ENCODE peak calls at places on chromosomes 11 and 22, in eight cellular contexts. E is GM12865, T is tibial nerve, W is sigmoid colon, V is neural progenitor cell, K is HCT116, U is GM10248, R is HFF-Myc. G is an unnamed sample.

GRCh38 chr11:10909141-10909883 is 51.5 kb upstream of the ZBED5 start:
- DNase-seq in R (no peak), E (no peak), V (no peak), W (no peak), T (no peak), K (no peak), U (no peak), G (no peak)

GRCh38 chr11:120720760-120721159 is 209.2 kb downstream of the GRIK4 start:
- DNase-seq in T (no peak), U (no peak), V (no peak), W (no peak), R (no peak), K (no peak), E (no peak), G (no peak)

GRCh38 chr11:64999478-64999877 is 2.7 kb upstream of the BATF2 start:
- DNase-seq in V (no peak), E (no peak), W (no peak), K (no peak), U (no peak), R (no peak), T (no peak), G (no peak)

GRCh38 chr22:23513705-23514104 is 66.4 kb downstream of the IGLL1 start:
- DNase-seq in W (no peak), E (no peak), T (no peak), U (no peak), R (no peak), K (no peak), V (no peak), G (no peak)

GRCh38 chr11:18299724-18300123 is 22.2 kb downstream of the HPS5 start:
- DNase-seq in E (no peak), T (no peak), W (no peak), U (no peak), R (no peak), V (no peak), K (no peak), G (no peak)

GRCh38 chr22:34236527-34236926 is 316.3 kb upstream of the LARGE1 start:
- DNase-seq in W (no peak), V (no peak), R (no peak), E (no peak), K (no peak), T (no peak), U (no peak), G (no peak)

GRCh38 chr11:119516060-119516459 is 93.1 kb upstream of the THY1 start:
- DNase-seq in E (no peak), W (no peak), V (no peak), U (no peak), T (no peak), R (no peak), K (no peak), G (no peak)

GRCh38 chr11:102171101-102171500 is 60.9 kb downstream of the YAP1 start:
- DNase-seq in K (no peak), E (no peak), T (no peak), R (no peak), V (no peak), W (no peak), U (no peak), G (no peak)

GRCh38 chr22:49209452-49210195 is 618.0 kb downstream of the BRD1 start:
- DNase-seq in W (peak), V (no peak), R (no peak), T (no peak), U (no peak), E (no peak), K (no peak), G (no peak)

GRCh38 chr11:128188346-128189115 is 398.8 kb downstream of the ETS1 start:
- DNase-seq in U (no peak), T (no peak), K (no peak), W (no peak), R (no peak), E (no peak), V (no peak), G (no peak)

GRCh38 chr11:104665631-104666030 is 232.6 kb downstream of the CASP12 start:
- DNase-seq in K (no peak), V (no peak), E (no peak), W (no peak), T (no peak), R (no peak), U (no peak), G (no peak)

GRCh38 chr11:363948-364761 is 5.1 kb upstream of the B4GALNT4 start:
- DNase-seq in T (no peak), E (peak), W (peak), U (no peak), K (peak), R (peak), V (no peak), G (peak)

GRCh38 chr22:41501209-41501608 is 32.3 kb downstream of the ACO2 start:
- DNase-seq in V (peak), E (peak), U (peak), K (no peak), T (no peak), R (no peak), W (no peak), G (peak)

DNA sequence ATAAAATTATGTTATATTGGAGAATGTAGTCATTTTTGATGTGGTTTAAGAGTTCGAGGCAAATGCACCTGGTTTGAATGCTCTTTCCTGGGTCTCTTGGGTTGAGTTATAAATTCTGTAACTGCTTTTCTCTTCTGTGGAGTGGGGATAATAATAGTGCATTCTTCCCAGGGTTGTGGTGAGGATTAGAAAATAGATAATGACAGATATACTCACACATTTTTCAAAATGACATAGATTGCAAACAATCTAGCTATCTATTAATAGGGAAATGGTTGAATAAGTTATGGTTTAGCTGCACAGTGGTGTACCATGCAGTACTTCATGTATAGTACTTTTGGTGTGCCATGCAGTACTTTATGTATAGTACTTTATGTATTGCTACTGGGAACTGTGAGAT is 67.4 kb downstream of the SWAP70 start:
- DNase-seq in R (no peak), U (no peak), K (no peak), W (no peak), E (no peak), V (no peak), T (no peak), G (no peak)
- TF ChIP-seq CTCF in R (no peak), U (no peak), K (no peak), W (no peak), E (no peak), V (no peak), T (no peak), G (no peak)

GRCh38 chr11:76380977-76381719 is at the start of the genes GVQW3 and THAP12:
- DNase-seq in E (peak), V (peak), R (peak), K (peak), U (peak), W (peak), T (peak), G (peak)
- TF ChIP-seq CTCF in E (peak), V (peak), R (no peak), K (no peak), U (peak), W (no peak), T (peak), G (peak)

DNA sequence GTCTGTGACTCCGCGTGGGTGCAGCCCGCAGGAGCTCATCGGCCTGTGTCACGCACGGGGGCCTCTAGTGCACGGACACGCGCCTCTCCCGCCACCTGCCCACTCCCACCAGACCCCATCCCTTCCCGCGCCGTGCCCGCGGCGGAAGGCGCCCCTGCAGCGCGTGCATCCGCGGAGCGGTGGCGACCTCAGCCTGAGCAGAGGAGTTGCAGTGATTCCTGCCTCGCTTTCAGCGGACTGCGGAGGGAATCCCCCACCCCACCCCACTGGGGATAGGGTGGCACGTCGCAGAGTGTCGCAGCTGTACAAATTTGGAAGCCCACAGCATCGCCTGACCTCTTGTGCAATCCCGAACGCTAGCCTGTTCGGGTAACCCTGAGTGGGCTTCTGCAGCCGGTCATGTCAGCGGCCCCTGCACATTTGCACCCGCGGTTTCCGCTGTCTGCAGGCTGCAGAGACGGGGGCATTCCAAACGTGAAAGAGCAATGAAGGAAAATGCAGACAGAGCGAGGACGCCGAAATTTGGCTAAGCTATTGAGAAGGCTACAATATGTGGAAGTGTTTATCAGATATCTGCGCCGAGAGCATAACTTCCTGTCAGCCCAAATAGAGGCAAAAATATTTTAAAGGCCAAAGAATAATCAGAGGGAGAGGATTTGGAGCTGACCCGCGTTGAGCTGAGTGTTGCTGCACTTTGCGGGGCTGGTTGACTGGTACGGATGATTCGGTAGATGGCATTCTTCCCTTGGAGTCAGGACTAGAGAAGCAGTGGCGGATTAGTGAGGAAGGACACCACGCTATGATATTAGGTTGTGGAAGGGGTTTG is 619 bp upstream of the ARHGAP20 start:
- DNase-seq in U (no peak), K (no peak), E (no peak), V (peak), R (no peak), T (peak), W (peak), G (peak)
- TF ChIP-seq CTCF in U (no peak), K (no peak), E (no peak), V (peak), R (no peak), T (no peak), W (no peak), G (peak)

DNA sequence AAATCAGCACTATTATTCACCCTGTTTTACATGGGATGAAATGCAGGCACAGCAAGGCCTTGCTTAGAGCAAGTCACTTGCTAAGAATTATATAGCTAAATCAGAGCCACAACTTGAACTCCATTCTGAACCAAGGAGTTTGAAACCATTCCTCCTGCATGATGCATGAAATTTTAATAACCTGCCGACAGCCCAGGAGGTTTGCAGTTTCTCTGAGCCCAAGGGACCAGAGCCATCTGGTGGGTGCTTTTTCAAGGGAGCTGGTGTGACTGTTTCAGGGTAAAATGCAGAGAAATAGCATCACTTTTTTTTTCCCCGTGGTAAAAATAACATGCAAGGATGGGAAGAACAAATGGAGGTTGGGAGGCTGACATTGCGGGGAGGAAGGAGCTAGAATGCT is 22.9 kb downstream of the NAV2 start:
- DNase-seq in T (no peak), W (no peak), V (no peak), R (no peak), K (no peak), E (no peak), U (no peak), G (no peak)
- TF ChIP-seq CTCF in T (peak), W (peak), V (no peak), R (peak), K (no peak), E (no peak), U (no peak), G (no peak)

GRCh38 chr22:39384750-39385480 is 14.7 kb upstream of the TAB1 start:
- DNase-seq in E (peak), W (no peak), U (peak), V (peak), R (no peak), K (no peak), T (no peak), G (no peak)
- TF ChIP-seq CTCF in E (peak), W (peak), U (no peak), V (peak), R (peak), K (peak), T (no peak), G (no peak)

GRCh38 chr22:20449819-20450550 is 12.4 kb upstream of the SCARF2 start:
- DNase-seq in V (no peak), W (no peak), U (no peak), K (no peak), E (no peak), R (no peak), T (no peak), G (no peak)
- TF ChIP-seq CTCF in V (no peak), W (no peak), U (no peak), K (no peak), E (no peak), R (no peak), T (no peak), G (no peak)

G was measured in GM13977.